ENCODE peak calls at places on chromosomes 11 and 22, in six cellular contexts. R is endothelial cell of umbilical vein, A is nephron progenitor cell, G is cardiac muscle cell, E is cardiac fibroblast, O is left lung. Q is an unnamed sample.

GRCh38 chr11:16788141-16789060 is 50.0 kb downstream of the C11orf58 start:
- DNase-seq in R (peak), A (peak), G (peak), E (peak), O (peak), Q (peak)

GRCh38 chr22:46238541-46238940 is 11.6 kb downstream of the CDPF1 start:
- DNase-seq in R (no peak), A (no peak), G (no peak), E (no peak), O (no peak), Q (no peak)

GRCh38 chr22:30705710-30706651 is 11.3 kb downstream of the OSBP2 start:
- DNase-seq in R (no peak), A (no peak), G (no peak), E (peak), O (no peak), Q (no peak)

GRCh38 chr11:10526974-10527918 is 13.7 kb downstream of the RNF141 start:
- DNase-seq in R (peak), A (no peak), G (no peak), E (no peak), O (no peak), Q (no peak)

GRCh38 chr11:60130496-60130895 is 42.0 kb downstream of the MS4A2 start:
- DNase-seq in R (peak), A (peak), G (peak), E (peak), O (no peak), Q (no peak)

GRCh38 chr11:14643697-14644395 is at the start of gene PDE3B:
- DNase-seq in R (peak), A (peak), G (peak), E (peak), O (peak), Q (peak)

GRCh38 chr11:122820158-122820557 is 18.1 kb upstream of the CRTAM start:
- DNase-seq in R (no peak), A (no peak), G (no peak), E (no peak), O (no peak), Q (no peak)

GRCh38 chr11:64643258-64643881 is 52.4 kb downstream of the SLC22A12 start:
- DNase-seq in R (no peak), A (peak), G (peak), E (no peak), O (no peak), Q (no peak)

GRCh38 chr22:20601308-20601707 is 93.9 kb downstream of the MED15 start:
- DNase-seq in R (no peak), A (no peak), G (no peak), E (no peak), O (no peak), Q (no peak)

GRCh38 chr11:69295995-69296889 is 2.3 kb downstream of the MYEOV start:
- DNase-seq in R (no peak), A (no peak), G (peak), E (peak), O (no peak), Q (no peak)

GRCh38 chr11:126731526-126731925 is 269.0 kb downstream of the KIRREL3 start:
- DNase-seq in R (no peak), A (no peak), G (no peak), E (no peak), O (no peak), Q (no peak)

GRCh38 chr22:24694971-24695928 is 79.3 kb downstream of the PIWIL3 start:
- DNase-seq in R (no peak), A (no peak), G (no peak), E (no peak), O (peak), Q (no peak)

GRCh38 chr22:40111451-40111850 is 66.3 kb upstream of the TNRC6B start:
- DNase-seq in R (no peak), A (no peak), G (no peak), E (no peak), O (no peak), Q (no peak)

GRCh38 chr22:28939394-28939793 is 56.0 kb downstream of the ZNRF3 start:
- DNase-seq in R (no peak), A (no peak), G (no peak), E (no peak), O (no peak), Q (no peak)

GRCh38 chr11:35558468-35558867 is 33.1 kb upstream of the PAMR1 start:
- DNase-seq in R (no peak), A (no peak), G (peak), E (peak), O (no peak), Q (no peak)

GRCh38 chr11:75820636-75821035 is 5.6 kb downstream of the UVRAG start:
- DNase-seq in R (no peak), A (no peak), G (peak), E (peak), O (no peak), Q (no peak)

GRCh38 chr11:75144716-75145014 is 6.2 kb upstream of the SLCO2B1 start:
- DNase-seq in R (no peak), A (no peak), G (no peak), E (no peak), O (no peak), Q (no peak)

GRCh38 chr22:25845985-25846745 is 104.2 kb downstream of the MYO18B start:
- DNase-seq in R (no peak), A (no peak), G (no peak), E (no peak), O (no peak), Q (no peak)

GRCh38 chr11:62068730-62069129 is 55.1 kb upstream of the INCENP start:
- DNase-seq in R (no peak), A (no peak), G (no peak), E (no peak), O (no peak), Q (no peak)

GRCh38 chr22:36386351-36386899 is 1.3 kb downstream of the MYH9 start:
- DNase-seq in R (peak), A (peak), G (no peak), E (peak), O (peak), Q (no peak)

GRCh38 chr11:5363712-5364111 is 12.4 kb downstream of the OR51B6 start:
- DNase-seq in R (no peak), A (no peak), G (no peak), E (no peak), O (no peak), Q (no peak)

GRCh38 chr11:59223177-59223576 is 10.4 kb upstream of the MPEG1 start:
- DNase-seq in R (no peak), A (no peak), G (no peak), E (no peak), O (no peak), Q (no peak)

GRCh38 chr22:39266398-39267030 is 21.7 kb upstream of the PDGFB start:
- DNase-seq in R (no peak), A (no peak), G (peak), E (peak), O (no peak), Q (no peak)

GRCh38 chr22:40512426-40513136 is 123.9 kb downstream of the MRTFA start:
- DNase-seq in R (no peak), A (no peak), G (peak), E (peak), O (no peak), Q (no peak)

GRCh38 chr11:35717043-35717442 is 54.5 kb downstream of the TRIM44 start:
- DNase-seq in R (no peak), A (no peak), G (no peak), E (no peak), O (no peak), Q (no peak)

GRCh38 chr11:29679996-29680395 is 336.8 kb downstream of the KCNA4 start:
- DNase-seq in R (no peak), A (no peak), G (no peak), E (no peak), O (no peak), Q (no peak)

GRCh38 chr11:68127791-68128681 is 6.8 kb upstream of the CHKA start:
- DNase-seq in R (peak), A (peak), G (peak), E (peak), O (peak), Q (peak)

GRCh38 chr11:1090600-1091331 is 16.1 kb downstream of the MUC2 start:
- DNase-seq in R (no peak), A (no peak), G (no peak), E (no peak), O (peak), Q (peak)

GRCh38 chr22:50734343-50734771 is 3.6 kb upstream of the ACR start:
- DNase-seq in R (no peak), A (no peak), G (no peak), E (no peak), O (peak), Q (no peak)

GRCh38 chr11:107009190-107009589 is 9.1 kb downstream of the GUCY1A2 start:
- DNase-seq in R (no peak), A (no peak), G (no peak), E (no peak), O (no peak), Q (no peak)

GRCh38 chr11:63805844-63806415 is 7.3 kb upstream of the SPINDOC start:
- DNase-seq in R (peak), A (no peak), G (peak), E (peak), O (no peak), Q (no peak)

GRCh38 chr11:116108161-116108560 is 603.9 kb upstream of the CADM1 start:
- DNase-seq in R (no peak), A (no peak), G (no peak), E (no peak), O (no peak), Q (no peak)

GRCh38 chr11:12724301-12725046 is 50.3 kb downstream of the TEAD1 start:
- DNase-seq in R (peak), A (no peak), G (peak), E (peak), O (no peak), Q (no peak)

GRCh38 chr22:47474464-47474863 is 712.0 kb downstream of the TBC1D22A start:
- DNase-seq in R (no peak), A (no peak), G (no peak), E (no peak), O (no peak), Q (no peak)

GRCh38 chr11:58625826-58626460 is 3.5 kb downstream of the CNTF start:
- DNase-seq in R (no peak), A (no peak), G (no peak), E (peak), O (no peak), Q (no peak)

GRCh38 chr22:37486224-37486845 is at the start of gene MFNG:
- DNase-seq in R (peak), A (peak), G (peak), E (peak), O (peak), Q (no peak)

GRCh38 chr22:31628969-31629723 is 32.9 kb downstream of the PISD start:
- DNase-seq in R (no peak), A (no peak), G (no peak), E (no peak), O (peak), Q (no peak)

GRCh38 chr11:116865696-116866095 is 28.3 kb upstream of the APOA1 start:
- DNase-seq in R (no peak), A (no peak), G (no peak), E (peak), O (no peak), Q (no peak)

GRCh38 chr22:30992565-30992964 is 23.5 kb downstream of the TUG1 start:
- DNase-seq in R (no peak), A (no peak), G (peak), E (peak), O (no peak), Q (no peak)

DNA sequence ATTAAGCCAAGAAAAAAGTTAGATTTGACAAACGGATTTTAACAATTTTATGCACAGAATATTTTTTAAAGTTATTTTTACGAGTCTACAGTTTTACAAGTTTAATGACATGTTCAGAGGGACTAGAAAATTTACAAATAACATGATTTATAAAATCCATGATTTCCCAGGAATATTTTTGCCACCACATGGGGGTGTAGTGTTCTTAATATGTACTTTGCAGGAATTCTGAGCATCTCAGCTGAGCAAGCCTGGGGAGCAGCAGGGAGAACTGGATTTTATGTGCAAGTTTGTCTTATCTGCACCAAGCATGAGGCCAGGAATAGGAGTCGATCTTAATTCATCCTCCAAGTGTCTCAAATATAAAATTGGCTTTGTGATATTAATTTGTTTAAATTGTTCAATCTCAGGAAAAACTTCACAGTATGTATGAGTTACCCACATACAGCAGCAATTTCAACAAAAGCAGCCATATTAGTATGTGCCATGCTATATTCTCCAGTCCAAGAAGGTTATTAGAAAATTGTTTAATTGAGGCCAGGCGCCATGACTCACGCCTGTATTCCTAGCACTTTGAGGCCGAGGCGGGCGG is 826.3 kb downstream of the DLG2 start:
- DNase-seq in R (no peak), A (no peak), G (peak), E (peak), O (no peak), Q (no peak)
- TF ChIP-seq CTCF in R (no peak), A (peak), G (no peak), E (peak), O (no peak), Q (peak)

DNA sequence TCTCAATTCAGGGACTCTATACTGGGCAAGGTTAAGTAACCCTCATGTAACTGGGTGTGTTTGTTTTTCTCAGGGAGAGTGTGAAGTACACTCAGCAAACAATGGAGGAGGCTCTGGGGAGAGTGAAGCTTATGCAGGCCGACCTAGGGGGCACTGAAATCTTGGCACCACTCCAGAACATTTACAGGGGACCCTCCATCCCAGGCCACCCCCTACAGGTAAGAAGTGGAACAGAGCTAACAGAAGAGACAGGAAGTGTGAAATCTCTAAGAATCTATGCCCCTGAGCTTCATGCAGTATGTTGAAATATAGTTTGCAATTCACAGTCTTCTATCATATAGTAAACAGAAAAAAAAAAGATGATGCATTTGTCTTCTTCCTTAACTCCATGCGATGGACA is 8.3 kb downstream of the VWA5A start:
- DNase-seq in R (no peak), A (no peak), G (no peak), E (no peak), O (no peak), Q (no peak)
- TF ChIP-seq CTCF in R (no peak), A (peak), G (no peak), E (no peak), O (no peak), Q (no peak)

GRCh38 chr11:108666373-108666772 is 1.5 kb downstream of the DDX10 start:
- DNase-seq in R (no peak), A (no peak), G (peak), E (peak), O (no peak), Q (no peak)
- TF ChIP-seq CTCF in R (no peak), A (no peak), G (no peak), E (no peak), O (no peak), Q (peak)

GRCh38 chr22:42560781-42561180 is 7.0 kb downstream of the SERHL2 start:
- DNase-seq in R (no peak), A (peak), G (peak), E (peak), O (no peak), Q (no peak)
- TF ChIP-seq CTCF in R (peak), A (no peak), G (peak), E (peak), O (no peak), Q (peak)

GRCh38 chr11:120239713-120240640 is at the start of gene POU2F3:
- DNase-seq in R (no peak), A (peak), G (no peak), E (no peak), O (peak), Q (no peak)
- TF ChIP-seq CTCF in R (peak), A (peak), G (peak), E (no peak), O (no peak), Q (no peak)

GRCh38 chr11:37861671-37862070 is 1263.6 kb upstream of the RAG2 start:
- DNase-seq in R (no peak), A (no peak), G (no peak), E (no peak), O (no peak), Q (no peak)

GRCh38 chr11:37857726-37858125 is 1259.7 kb upstream of the RAG2 start:
- DNase-seq in R (no peak), A (no peak), G (no peak), E (no peak), O (no peak), Q (no peak)

DNA sequence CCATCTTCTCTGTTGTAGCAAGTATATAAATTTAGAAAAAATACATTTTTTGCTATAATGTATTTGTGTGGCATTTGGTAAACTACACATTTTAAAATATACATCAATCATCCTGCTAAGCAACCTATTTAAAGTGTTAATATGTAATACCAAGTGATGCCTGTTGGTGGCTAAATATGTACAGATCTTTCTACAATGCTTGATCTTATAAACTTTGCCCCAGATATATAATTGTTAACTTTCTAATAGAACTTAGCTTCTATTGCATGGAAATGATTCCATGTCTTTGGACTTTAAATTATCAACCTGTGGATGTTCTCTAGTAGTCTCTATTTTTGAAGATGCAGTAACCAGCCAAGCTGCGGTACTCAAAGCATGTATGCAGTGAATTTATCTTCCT is 1260.4 kb upstream of the RAG2 start:
- DNase-seq in R (peak), A (no peak), G (peak), E (no peak), O (no peak), Q (no peak)
- TF ChIP-seq CTCF in R (peak), A (peak), G (peak), E (no peak), O (no peak), Q (peak)

Q was measured in chondrocyte.